ENCODE peak calls at places on chromosomes 16 and 17, in nine cellular contexts. One of them, this sample, is unnamed.

GRCh38 chr17:3556905-3557767 is 476 bp downstream of the TRPV3 start:
- DNase-seq in cardiac muscle cell: no peak
- DNase-seq in GM23338: no peak
- DNase-seq in WERI-Rb-1: no peak
- DNase-seq in mesendoderm: no peak
- DNase-seq in colonic mucosa: no peak
- DNase-seq in CD4-positive, CD25-positive, alpha-beta regulatory T cell: no peak
- DNase-seq in adipocyte: no peak
- DNase-seq in pancreas: no peak
- DNase-seq in this sample: no peak

GRCh38 chr17:76461765-76462555 is 5.4 kb upstream of the AANAT start:
- DNase-seq in cardiac muscle cell: no peak
- DNase-seq in GM23338: no peak
- DNase-seq in WERI-Rb-1: no peak
- DNase-seq in mesendoderm: no peak
- DNase-seq in colonic mucosa: no peak
- DNase-seq in CD4-positive, CD25-positive, alpha-beta regulatory T cell: no peak
- DNase-seq in adipocyte: no peak
- DNase-seq in pancreas: no peak
- DNase-seq in this sample: no peak

GRCh38 chr16:62035115-62036092 is 834 bp downstream of the CDH8 start:
- DNase-seq in cardiac muscle cell: peak; percentile 79
- DNase-seq in GM23338: peak; percentile 84
- DNase-seq in WERI-Rb-1: no peak
- DNase-seq in mesendoderm: peak; percentile 93
- DNase-seq in colonic mucosa: no peak
- DNase-seq in CD4-positive, CD25-positive, alpha-beta regulatory T cell: no peak
- DNase-seq in adipocyte: no peak
- DNase-seq in pancreas: no peak
- DNase-seq in this sample: no peak

GRCh38 chr16:30894540-30895368 is 877 bp upstream of the BCL7C start:
- DNase-seq in cardiac muscle cell: no peak
- DNase-seq in GM23338: no peak
- DNase-seq in WERI-Rb-1: no peak
- DNase-seq in mesendoderm: no peak
- DNase-seq in colonic mucosa: no peak
- DNase-seq in CD4-positive, CD25-positive, alpha-beta regulatory T cell: no peak
- DNase-seq in adipocyte: peak; percentile 74
- DNase-seq in pancreas: no peak
- DNase-seq in this sample: no peak

GRCh38 chr16:84909686-84910085 is 89.9 kb downstream of the CRISPLD2 start:
- DNase-seq in cardiac muscle cell: no peak
- DNase-seq in GM23338: no peak
- DNase-seq in WERI-Rb-1: no peak
- DNase-seq in mesendoderm: no peak
- DNase-seq in colonic mucosa: no peak
- DNase-seq in CD4-positive, CD25-positive, alpha-beta regulatory T cell: no peak
- DNase-seq in adipocyte: no peak
- DNase-seq in pancreas: no peak
- DNase-seq in this sample: no peak

GRCh38 chr17:77420804-77421634 is 280.2 kb downstream of the SEC14L1 start:
- DNase-seq in cardiac muscle cell: peak; percentile 49
- DNase-seq in GM23338: peak; percentile 85
- DNase-seq in WERI-Rb-1: peak; percentile 95
- DNase-seq in mesendoderm: peak; percentile 95
- DNase-seq in colonic mucosa: no peak
- DNase-seq in CD4-positive, CD25-positive, alpha-beta regulatory T cell: no peak
- DNase-seq in adipocyte: peak; percentile 78
- DNase-seq in pancreas: no peak
- DNase-seq in this sample: no peak

GRCh38 chr17:79811036-79811887 is 14.4 kb upstream of the CBX8 start:
- DNase-seq in cardiac muscle cell: peak; percentile 80
- DNase-seq in GM23338: peak; percentile 65
- DNase-seq in WERI-Rb-1: peak; percentile 66
- DNase-seq in mesendoderm: no peak
- DNase-seq in colonic mucosa: no peak
- DNase-seq in CD4-positive, CD25-positive, alpha-beta regulatory T cell: peak; percentile 56
- DNase-seq in adipocyte: no peak
- DNase-seq in pancreas: peak; percentile 57
- DNase-seq in this sample: peak; percentile 53

GRCh38 chr16:89478576-89479221 is 11.7 kb downstream of the ANKRD11 start:
- DNase-seq in cardiac muscle cell: no peak
- DNase-seq in GM23338: no peak
- DNase-seq in WERI-Rb-1: no peak
- DNase-seq in mesendoderm: peak; percentile 95
- DNase-seq in colonic mucosa: no peak
- DNase-seq in CD4-positive, CD25-positive, alpha-beta regulatory T cell: no peak
- DNase-seq in adipocyte: no peak
- DNase-seq in pancreas: peak; percentile 18
- DNase-seq in this sample: no peak

GRCh38 chr17:34703533-34703932 is 124.2 kb downstream of the TMEM132E start:
- DNase-seq in cardiac muscle cell: peak; percentile 92
- DNase-seq in GM23338: peak; percentile 93
- DNase-seq in WERI-Rb-1: no peak
- DNase-seq in mesendoderm: peak; percentile 76
- DNase-seq in colonic mucosa: peak; percentile 37
- DNase-seq in CD4-positive, CD25-positive, alpha-beta regulatory T cell: peak; percentile 22
- DNase-seq in adipocyte: peak; percentile 45
- DNase-seq in pancreas: no peak
- DNase-seq in this sample: peak; percentile 8

GRCh38 chr17:77571562-77571981 is 386.9 kb upstream of the TNRC6C start:
- DNase-seq in cardiac muscle cell: peak; percentile 7
- DNase-seq in GM23338: no peak
- DNase-seq in WERI-Rb-1: no peak
- DNase-seq in mesendoderm: no peak
- DNase-seq in colonic mucosa: no peak
- DNase-seq in CD4-positive, CD25-positive, alpha-beta regulatory T cell: peak; percentile 38
- DNase-seq in adipocyte: peak; percentile 20
- DNase-seq in pancreas: no peak
- DNase-seq in this sample: peak; percentile 40

GRCh38 chr17:69857412-69857835 is 217.6 kb upstream of the KCNJ16 start:
- DNase-seq in cardiac muscle cell: no peak
- DNase-seq in GM23338: no peak
- DNase-seq in WERI-Rb-1: no peak
- DNase-seq in mesendoderm: peak; percentile 17
- DNase-seq in colonic mucosa: no peak
- DNase-seq in CD4-positive, CD25-positive, alpha-beta regulatory T cell: no peak
- DNase-seq in adipocyte: peak; percentile 43
- DNase-seq in pancreas: no peak
- DNase-seq in this sample: no peak

GRCh38 chr16:75288596-75289120 is 37.2 kb upstream of the BCAR1 start:
- DNase-seq in cardiac muscle cell: no peak
- DNase-seq in GM23338: no peak
- DNase-seq in WERI-Rb-1: no peak
- DNase-seq in mesendoderm: no peak
- DNase-seq in colonic mucosa: no peak
- DNase-seq in CD4-positive, CD25-positive, alpha-beta regulatory T cell: peak; percentile 74
- DNase-seq in adipocyte: no peak
- DNase-seq in pancreas: no peak
- DNase-seq in this sample: no peak

GRCh38 chr17:27776882-27777624 is 23.3 kb downstream of the NOS2 start:
- DNase-seq in cardiac muscle cell: no peak
- DNase-seq in GM23338: peak; percentile 28
- DNase-seq in WERI-Rb-1: no peak
- DNase-seq in mesendoderm: peak; percentile 40
- DNase-seq in colonic mucosa: no peak
- DNase-seq in CD4-positive, CD25-positive, alpha-beta regulatory T cell: no peak
- DNase-seq in adipocyte: no peak
- DNase-seq in pancreas: no peak
- DNase-seq in this sample: no peak

GRCh38 chr17:35341465-35341992 is 31.9 kb downstream of the SLFN11 start:
- DNase-seq in cardiac muscle cell: no peak
- DNase-seq in GM23338: no peak
- DNase-seq in WERI-Rb-1: no peak
- DNase-seq in mesendoderm: no peak
- DNase-seq in colonic mucosa: no peak
- DNase-seq in CD4-positive, CD25-positive, alpha-beta regulatory T cell: peak; percentile 79
- DNase-seq in adipocyte: no peak
- DNase-seq in pancreas: no peak
- DNase-seq in this sample: no peak

GRCh38 chr16:75764154-75764768 is 38.0 kb upstream of the CPHXL start:
- DNase-seq in cardiac muscle cell: peak; percentile 71
- DNase-seq in GM23338: peak; percentile 85
- DNase-seq in WERI-Rb-1: peak; percentile 63
- DNase-seq in mesendoderm: peak; percentile 81
- DNase-seq in colonic mucosa: peak; percentile 60
- DNase-seq in CD4-positive, CD25-positive, alpha-beta regulatory T cell: peak; percentile 84
- DNase-seq in adipocyte: peak; percentile 81
- DNase-seq in pancreas: no peak
- DNase-seq in this sample: peak; percentile 53

GRCh38 chr16:56787185-56787584 is 57.3 kb downstream of the NUP93 start:
- DNase-seq in cardiac muscle cell: peak; percentile 17
- DNase-seq in GM23338: peak; percentile 45
- DNase-seq in WERI-Rb-1: peak; percentile 46
- DNase-seq in mesendoderm: peak; percentile 83
- DNase-seq in colonic mucosa: no peak
- DNase-seq in CD4-positive, CD25-positive, alpha-beta regulatory T cell: no peak
- DNase-seq in adipocyte: no peak
- DNase-seq in pancreas: no peak
- DNase-seq in this sample: no peak

GRCh38 chr16:22138482-22138881 is 23.8 kb upstream of the SDR42E2 start:
- DNase-seq in cardiac muscle cell: no peak
- DNase-seq in GM23338: no peak
- DNase-seq in WERI-Rb-1: no peak
- DNase-seq in mesendoderm: no peak
- DNase-seq in colonic mucosa: no peak
- DNase-seq in CD4-positive, CD25-positive, alpha-beta regulatory T cell: no peak
- DNase-seq in adipocyte: no peak
- DNase-seq in pancreas: no peak
- DNase-seq in this sample: no peak

DNA sequence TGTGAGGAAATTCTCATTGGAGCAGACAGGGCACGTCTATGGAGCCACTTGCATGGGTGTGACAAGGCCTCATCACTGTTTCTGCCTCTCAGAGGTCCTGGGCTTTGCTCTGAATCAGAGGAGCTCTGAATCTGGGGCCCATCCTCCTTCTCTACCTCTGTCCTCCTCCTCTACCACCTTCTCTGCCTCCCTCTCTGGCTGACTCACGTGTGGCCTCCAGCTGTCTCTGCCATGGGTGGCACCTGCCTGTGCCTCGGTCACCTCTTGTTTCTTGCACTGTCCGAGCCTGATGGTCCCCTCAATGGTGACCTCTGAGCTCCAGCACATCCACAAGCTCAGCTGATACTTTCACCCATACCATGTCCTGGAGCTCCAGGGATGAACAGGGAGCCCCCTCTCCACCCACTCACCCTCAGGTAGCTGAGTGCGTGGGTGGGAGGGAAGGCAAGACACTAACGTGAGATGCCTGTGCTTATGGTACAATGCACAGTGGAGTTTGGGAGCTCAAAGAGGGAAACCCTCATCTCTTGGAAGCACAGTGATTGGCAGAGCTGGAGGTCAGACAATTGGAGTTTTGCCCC is 116.4 kb upstream of the CRHR1 start:
- DNase-seq in cardiac muscle cell: no peak
- DNase-seq in GM23338: no peak
- DNase-seq in WERI-Rb-1: no peak
- DNase-seq in mesendoderm: no peak
- DNase-seq in colonic mucosa: no peak
- DNase-seq in CD4-positive, CD25-positive, alpha-beta regulatory T cell: no peak
- DNase-seq in adipocyte: no peak
- DNase-seq in pancreas: no peak
- DNase-seq in this sample: no peak
- H3K4me3 ChIP-seq in cardiac muscle cell: no peak overlapping the region
- H3K4me3 ChIP-seq in GM23338: no peak overlapping the region
- H3K4me3 ChIP-seq in WERI-Rb-1: no peak overlapping the region
- H3K4me3 ChIP-seq in mesendoderm: no peak overlapping the region
- H3K4me3 ChIP-seq in colonic mucosa: no peak overlapping the region
- H3K4me3 ChIP-seq in CD4-positive, CD25-positive, alpha-beta regulatory T cell: no peak overlapping the region
- H3K4me3 ChIP-seq in adipocyte: no peak overlapping the region
- H3K4me3 ChIP-seq in pancreas: no peak overlapping the region
- H3K4me3 ChIP-seq in this sample: no peak overlapping the region

DNA sequence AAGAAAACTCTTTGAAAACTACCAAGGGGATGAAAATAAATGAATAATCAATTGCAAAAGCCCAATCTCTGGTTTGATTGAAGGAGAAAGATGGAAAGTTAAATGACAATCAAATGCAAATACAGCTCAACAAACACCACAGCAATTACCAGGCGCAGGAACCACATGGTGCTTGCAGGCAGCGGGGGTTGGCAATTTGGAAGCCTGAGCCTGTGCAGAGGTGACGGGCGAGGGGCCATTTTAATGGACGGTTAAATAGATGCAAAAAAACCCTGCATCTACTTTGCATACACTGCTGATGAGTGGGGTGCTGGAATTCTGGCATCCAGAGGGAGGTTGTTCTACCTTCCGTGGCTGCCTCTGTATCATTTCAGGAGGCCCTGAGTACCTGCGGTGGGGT is 4.8 kb upstream of the SEZ6 start:
- DNase-seq in cardiac muscle cell: no peak
- DNase-seq in GM23338: no peak
- DNase-seq in WERI-Rb-1: no peak
- DNase-seq in mesendoderm: no peak
- DNase-seq in colonic mucosa: no peak
- DNase-seq in CD4-positive, CD25-positive, alpha-beta regulatory T cell: no peak
- DNase-seq in adipocyte: no peak
- DNase-seq in pancreas: no peak
- DNase-seq in this sample: no peak
- H3K4me3 ChIP-seq in cardiac muscle cell: no peak overlapping the region
- H3K4me3 ChIP-seq in GM23338: no peak overlapping the region
- H3K4me3 ChIP-seq in WERI-Rb-1: no peak overlapping the region
- H3K4me3 ChIP-seq in mesendoderm: no peak overlapping the region
- H3K4me3 ChIP-seq in colonic mucosa: no peak overlapping the region
- H3K4me3 ChIP-seq in CD4-positive, CD25-positive, alpha-beta regulatory T cell: no peak overlapping the region
- H3K4me3 ChIP-seq in adipocyte: no peak overlapping the region
- H3K4me3 ChIP-seq in pancreas: no peak overlapping the region
- H3K4me3 ChIP-seq in this sample: no peak overlapping the region

GRCh38 chr17:58336456-58337094 is 8.0 kb upstream of the TSPOAP1 start:
- DNase-seq in cardiac muscle cell: no peak
- DNase-seq in GM23338: no peak
- DNase-seq in WERI-Rb-1: no peak
- DNase-seq in mesendoderm: no peak
- DNase-seq in colonic mucosa: no peak
- DNase-seq in CD4-positive, CD25-positive, alpha-beta regulatory T cell: peak; percentile 49
- DNase-seq in adipocyte: no peak
- DNase-seq in pancreas: no peak
- DNase-seq in this sample: no peak
- H3K4me3 ChIP-seq in cardiac muscle cell: no peak overlapping the region
- H3K4me3 ChIP-seq in GM23338: no peak overlapping the region
- H3K4me3 ChIP-seq in WERI-Rb-1: no peak overlapping the region
- H3K4me3 ChIP-seq in mesendoderm: no peak overlapping the region
- H3K4me3 ChIP-seq in colonic mucosa: no peak overlapping the region
- H3K4me3 ChIP-seq in CD4-positive, CD25-positive, alpha-beta regulatory T cell: peak overlapping the region; percentile 92
- H3K4me3 ChIP-seq in adipocyte: no peak overlapping the region
- H3K4me3 ChIP-seq in pancreas: no peak overlapping the region
- H3K4me3 ChIP-seq in this sample: no peak overlapping the region

DNA sequence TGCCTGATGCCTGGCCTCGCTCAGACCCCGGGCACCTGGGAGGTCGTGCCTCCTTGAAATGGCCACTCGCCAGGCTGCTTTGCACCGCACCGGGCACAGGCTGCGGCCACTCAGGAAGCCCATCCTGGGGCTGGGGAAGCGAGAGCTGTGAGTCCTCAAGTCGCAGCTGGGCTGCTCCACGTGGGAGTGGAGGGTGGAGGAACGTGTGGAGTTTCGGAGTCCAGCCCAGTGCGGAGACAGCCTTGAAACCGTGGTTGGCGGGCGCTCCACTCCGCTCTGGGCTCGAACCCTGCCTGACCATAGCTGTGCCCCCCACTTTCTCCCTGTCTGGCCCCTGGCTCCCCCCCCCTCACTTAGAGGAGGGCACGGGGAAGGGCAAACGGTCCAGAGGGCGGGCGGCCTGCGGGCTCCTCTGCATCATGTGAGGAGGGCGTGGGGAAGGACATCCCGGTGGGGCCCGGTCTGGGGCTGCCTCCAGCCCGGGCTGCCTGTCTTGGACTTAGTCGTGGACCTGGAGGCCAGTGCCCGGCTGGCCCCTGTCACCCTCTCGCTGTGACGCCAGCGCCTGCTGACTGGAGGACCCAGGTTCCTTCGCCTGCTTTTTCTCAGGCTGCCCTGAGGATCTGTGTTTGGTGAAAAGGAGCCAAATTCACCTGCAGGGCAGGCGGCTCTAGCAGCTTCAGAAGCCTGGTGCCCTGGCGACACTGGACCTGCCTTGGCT is 2.5 kb downstream of the UBE2I start:
- DNase-seq in cardiac muscle cell: no peak
- DNase-seq in GM23338: no peak
- DNase-seq in WERI-Rb-1: no peak
- DNase-seq in mesendoderm: no peak
- DNase-seq in colonic mucosa: no peak
- DNase-seq in CD4-positive, CD25-positive, alpha-beta regulatory T cell: no peak
- DNase-seq in adipocyte: peak; percentile 26
- DNase-seq in pancreas: peak; percentile 36
- DNase-seq in this sample: no peak
- H3K4me3 ChIP-seq in cardiac muscle cell: peak overlapping the region; percentile 92
- H3K4me3 ChIP-seq in GM23338: peak overlapping the region; percentile 99
- H3K4me3 ChIP-seq in WERI-Rb-1: no peak overlapping the region
- H3K4me3 ChIP-seq in mesendoderm: no peak overlapping the region
- H3K4me3 ChIP-seq in colonic mucosa: peak overlapping the region; percentile 75
- H3K4me3 ChIP-seq in CD4-positive, CD25-positive, alpha-beta regulatory T cell: peak overlapping the region; percentile 96
- H3K4me3 ChIP-seq in adipocyte: peak overlapping the region; percentile 96
- H3K4me3 ChIP-seq in pancreas: no peak overlapping the region
- H3K4me3 ChIP-seq in this sample: peak overlapping the region; percentile 78

This sample was measured in HAP-1.